ENCODE peak calls at places on chromosomes 4 and X, in four cellular contexts. One of them, this sample, is unnamed.

GRCh38 chr4:70954032-70954431 is 39.4 kb upstream of the DCK start:
- DNase-seq in aorta: no peak
- DNase-seq in astrocyte of the cerebellum: no peak
- DNase-seq in psoas muscle: no peak
- DNase-seq in this sample: no peak

GRCh38 chr4:184826315-184827266 is 823 bp upstream of the ACSL1 start:
- DNase-seq in aorta: peak; percentile 64
- DNase-seq in astrocyte of the cerebellum: no peak
- DNase-seq in psoas muscle: peak; percentile 64
- DNase-seq in this sample: no peak

GRCh38 chr4:8727546-8728510 is 135.3 kb downstream of the CPZ start:
- DNase-seq in aorta: no peak
- DNase-seq in astrocyte of the cerebellum: no peak
- DNase-seq in psoas muscle: no peak
- DNase-seq in this sample: no peak

GRCh38 chr4:145494666-145495065 is 13.0 kb downstream of the SMAD1 start:
- DNase-seq in aorta: no peak
- DNase-seq in astrocyte of the cerebellum: no peak
- DNase-seq in psoas muscle: no peak
- DNase-seq in this sample: no peak

GRCh38 chrX:13123247-13123856 is 78.9 kb upstream of the FAM9C start:
- DNase-seq in aorta: no peak
- DNase-seq in astrocyte of the cerebellum: no peak
- DNase-seq in psoas muscle: no peak
- DNase-seq in this sample: no peak

GRCh38 chrX:105219454-105220401 is 766 bp downstream of the TEX13A start:
- DNase-seq in aorta: no peak
- DNase-seq in astrocyte of the cerebellum: no peak
- DNase-seq in psoas muscle: no peak
- DNase-seq in this sample: no peak

GRCh38 chr4:244471-244870 is 60.8 kb downstream of the ZNF732 start:
- DNase-seq in aorta: peak; percentile 42
- DNase-seq in astrocyte of the cerebellum: no peak
- DNase-seq in psoas muscle: no peak
- DNase-seq in this sample: no peak

GRCh38 chrX:106177106-106177981 is 9.2 kb downstream of the PWWP3B start:
- DNase-seq in aorta: peak; percentile 45
- DNase-seq in astrocyte of the cerebellum: peak; percentile 54
- DNase-seq in psoas muscle: peak; percentile 66
- DNase-seq in this sample: no peak

GRCh38 chrX:71870337-71871098 is 40.1 kb upstream of the NHSL2 start:
- DNase-seq in aorta: no peak
- DNase-seq in astrocyte of the cerebellum: no peak
- DNase-seq in psoas muscle: no peak
- DNase-seq in this sample: no peak

GRCh38 chr4:67723949-67724348 is 23.0 kb upstream of the UBA6 start:
- DNase-seq in aorta: no peak
- DNase-seq in astrocyte of the cerebellum: no peak
- DNase-seq in psoas muscle: no peak
- DNase-seq in this sample: no peak

GRCh38 chr4:112766422-112766821 is 129.5 kb downstream of the LARP7 start:
- DNase-seq in aorta: no peak
- DNase-seq in astrocyte of the cerebellum: peak; percentile 16
- DNase-seq in psoas muscle: no peak
- DNase-seq in this sample: no peak

GRCh38 chrX:15349046-15349445 is 13.7 kb upstream of the PIGA start:
- DNase-seq in aorta: no peak
- DNase-seq in astrocyte of the cerebellum: peak; percentile 47
- DNase-seq in psoas muscle: no peak
- DNase-seq in this sample: peak; percentile 10

GRCh38 chr4:76090241-76090691 is 15.8 kb downstream of the ART3 start:
- DNase-seq in aorta: peak; percentile 51
- DNase-seq in astrocyte of the cerebellum: no peak
- DNase-seq in psoas muscle: no peak
- DNase-seq in this sample: no peak

GRCh38 chr4:123588631-123589223 is 192.1 kb downstream of the SPRY1 start:
- DNase-seq in aorta: no peak
- DNase-seq in astrocyte of the cerebellum: peak; percentile 87
- DNase-seq in psoas muscle: no peak
- DNase-seq in this sample: no peak

GRCh38 chr4:133178960-133179359 is 29.9 kb downstream of the PCDH10 start:
- DNase-seq in aorta: no peak
- DNase-seq in astrocyte of the cerebellum: peak; percentile 13
- DNase-seq in psoas muscle: no peak
- DNase-seq in this sample: no peak

GRCh38 chrX:56564921-56565861 is 1.8 kb downstream of the UBQLN2 start:
- DNase-seq in aorta: no peak
- DNase-seq in astrocyte of the cerebellum: no peak
- DNase-seq in psoas muscle: no peak
- DNase-seq in this sample: no peak

GRCh38 chrX:44974462-44974861 is 101.5 kb downstream of the KDM6A start:
- DNase-seq in aorta: no peak
- DNase-seq in astrocyte of the cerebellum: no peak
- DNase-seq in psoas muscle: no peak
- DNase-seq in this sample: no peak

GRCh38 chrX:130974323-130974722 is 71.3 kb upstream of the ENOX2 start:
- DNase-seq in aorta: no peak
- DNase-seq in astrocyte of the cerebellum: peak; percentile 12
- DNase-seq in psoas muscle: no peak
- DNase-seq in this sample: no peak

GRCh38 chr4:156241896-156242295 is 288.2 kb upstream of the CTSO start:
- DNase-seq in aorta: no peak
- DNase-seq in astrocyte of the cerebellum: no peak
- DNase-seq in psoas muscle: no peak
- DNase-seq in this sample: no peak

GRCh38 chr4:169604131-169604900 is 8.1 kb downstream of the NEK1 start:
- DNase-seq in aorta: no peak
- DNase-seq in astrocyte of the cerebellum: no peak
- DNase-seq in psoas muscle: no peak
- DNase-seq in this sample: no peak

GRCh38 chr4:41232406-41232805 is 18.1 kb upstream of the APBB2 start:
- DNase-seq in aorta: no peak
- DNase-seq in astrocyte of the cerebellum: no peak
- DNase-seq in psoas muscle: no peak
- DNase-seq in this sample: no peak

GRCh38 chrX:104795804-104796203 is 229.8 kb downstream of the IL1RAPL2 start:
- DNase-seq in aorta: no peak
- DNase-seq in astrocyte of the cerebellum: no peak
- DNase-seq in psoas muscle: no peak
- DNase-seq in this sample: no peak

GRCh38 chrX:10509397-10509796 is 111.0 kb downstream of the MID1 start:
- DNase-seq in aorta: no peak
- DNase-seq in astrocyte of the cerebellum: no peak
- DNase-seq in psoas muscle: no peak
- DNase-seq in this sample: no peak

GRCh38 chrX:136667446-136668168 is 19.6 kb downstream of the CD40LG start:
- DNase-seq in aorta: no peak
- DNase-seq in astrocyte of the cerebellum: no peak
- DNase-seq in psoas muscle: no peak
- DNase-seq in this sample: no peak

GRCh38 chrX:82141942-82142341 is 940.0 kb downstream of the SH3BGRL start:
- DNase-seq in aorta: no peak
- DNase-seq in astrocyte of the cerebellum: no peak
- DNase-seq in psoas muscle: no peak
- DNase-seq in this sample: no peak

GRCh38 chr4:6294705-6295421 is 25.2 kb downstream of the WFS1 start:
- DNase-seq in aorta: no peak
- DNase-seq in astrocyte of the cerebellum: no peak
- DNase-seq in psoas muscle: no peak
- DNase-seq in this sample: no peak

GRCh38 chrX:106300239-106300638 is 132.1 kb downstream of the PWWP3B start:
- DNase-seq in aorta: no peak
- DNase-seq in astrocyte of the cerebellum: peak; percentile 33
- DNase-seq in psoas muscle: no peak
- DNase-seq in this sample: peak; percentile 25

GRCh38 chr4:74096265-74096980 is 2.6 kb downstream of the CXCL2 start:
- DNase-seq in aorta: no peak
- DNase-seq in astrocyte of the cerebellum: no peak
- DNase-seq in psoas muscle: no peak
- DNase-seq in this sample: no peak

GRCh38 chr4:140645196-140645595 is 76.4 kb upstream of the UCP1 start:
- DNase-seq in aorta: no peak
- DNase-seq in astrocyte of the cerebellum: no peak
- DNase-seq in psoas muscle: no peak
- DNase-seq in this sample: no peak

GRCh38 chr4:6986067-6986780 is 56.9 kb upstream of the TADA2B start:
- DNase-seq in aorta: peak; percentile 77
- DNase-seq in astrocyte of the cerebellum: peak; percentile 81
- DNase-seq in psoas muscle: no peak
- DNase-seq in this sample: no peak

GRCh38 chr4:37889849-37890500 is 909 bp upstream of the TBC1D1 start:
- DNase-seq in aorta: peak; percentile 62
- DNase-seq in astrocyte of the cerebellum: no peak
- DNase-seq in psoas muscle: no peak
- DNase-seq in this sample: no peak

GRCh38 chrX:109485470-109486340 is 3.8 kb upstream of the GUCY2F start:
- DNase-seq in aorta: peak; percentile 54
- DNase-seq in astrocyte of the cerebellum: peak; percentile 57
- DNase-seq in psoas muscle: peak; percentile 18
- DNase-seq in this sample: no peak

GRCh38 chrX:121871122-121871521 is 823.7 kb downstream of the GLUD2 start:
- DNase-seq in aorta: no peak
- DNase-seq in astrocyte of the cerebellum: no peak
- DNase-seq in psoas muscle: no peak
- DNase-seq in this sample: no peak

GRCh38 chr4:27616166-27616565 is 755.5 kb downstream of the STIM2 start:
- DNase-seq in aorta: no peak
- DNase-seq in astrocyte of the cerebellum: no peak
- DNase-seq in psoas muscle: no peak
- DNase-seq in this sample: peak; percentile 87

GRCh38 chr4:3399277-3400194 is 42.2 kb upstream of the HGFAC start:
- DNase-seq in aorta: no peak
- DNase-seq in astrocyte of the cerebellum: peak; percentile 37
- DNase-seq in psoas muscle: no peak
- DNase-seq in this sample: no peak

DNA sequence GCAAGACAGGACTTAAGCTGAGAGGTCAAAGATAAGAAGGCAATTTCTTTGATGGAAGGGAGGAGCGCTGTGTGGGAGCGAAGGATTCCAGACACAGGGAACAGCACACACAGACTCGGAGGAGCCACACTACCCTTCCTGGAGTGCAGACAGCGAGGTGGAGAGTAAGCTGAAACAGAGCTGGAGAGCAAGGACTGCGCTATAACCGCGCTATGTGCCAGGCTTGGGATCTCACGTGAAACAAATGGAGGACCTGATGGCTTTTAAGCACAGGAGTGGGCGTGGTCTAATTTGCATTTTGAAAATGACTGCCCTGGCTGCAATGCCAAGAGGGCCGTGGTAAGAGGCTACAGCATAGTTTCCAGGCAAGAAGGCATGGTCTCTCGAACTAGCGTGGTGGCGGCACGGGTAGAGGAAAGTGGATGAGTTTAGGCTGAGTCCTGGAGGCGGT is 113.9 kb upstream of the SORBS2 start:
- DNase-seq in aorta: no peak
- DNase-seq in astrocyte of the cerebellum: no peak
- DNase-seq in psoas muscle: no peak
- DNase-seq in this sample: no peak
- H3K4me3 ChIP-seq in aorta: no peak overlapping the region
- H3K4me3 ChIP-seq in astrocyte of the cerebellum: no peak overlapping the region
- H3K4me3 ChIP-seq in psoas muscle: no peak overlapping the region
- H3K4me3 ChIP-seq in this sample: no peak overlapping the region

GRCh38 chrX:119990409-119990994 is 47.0 kb upstream of the NKAP start:
- DNase-seq in aorta: no peak
- DNase-seq in astrocyte of the cerebellum: no peak
- DNase-seq in psoas muscle: no peak
- DNase-seq in this sample: no peak
- H3K4me3 ChIP-seq in aorta: no peak overlapping the region
- H3K4me3 ChIP-seq in astrocyte of the cerebellum: peak overlapping the region; percentile 5
- H3K4me3 ChIP-seq in psoas muscle: peak overlapping the region; percentile 51
- H3K4me3 ChIP-seq in this sample: peak overlapping the region; percentile 14

DNA sequence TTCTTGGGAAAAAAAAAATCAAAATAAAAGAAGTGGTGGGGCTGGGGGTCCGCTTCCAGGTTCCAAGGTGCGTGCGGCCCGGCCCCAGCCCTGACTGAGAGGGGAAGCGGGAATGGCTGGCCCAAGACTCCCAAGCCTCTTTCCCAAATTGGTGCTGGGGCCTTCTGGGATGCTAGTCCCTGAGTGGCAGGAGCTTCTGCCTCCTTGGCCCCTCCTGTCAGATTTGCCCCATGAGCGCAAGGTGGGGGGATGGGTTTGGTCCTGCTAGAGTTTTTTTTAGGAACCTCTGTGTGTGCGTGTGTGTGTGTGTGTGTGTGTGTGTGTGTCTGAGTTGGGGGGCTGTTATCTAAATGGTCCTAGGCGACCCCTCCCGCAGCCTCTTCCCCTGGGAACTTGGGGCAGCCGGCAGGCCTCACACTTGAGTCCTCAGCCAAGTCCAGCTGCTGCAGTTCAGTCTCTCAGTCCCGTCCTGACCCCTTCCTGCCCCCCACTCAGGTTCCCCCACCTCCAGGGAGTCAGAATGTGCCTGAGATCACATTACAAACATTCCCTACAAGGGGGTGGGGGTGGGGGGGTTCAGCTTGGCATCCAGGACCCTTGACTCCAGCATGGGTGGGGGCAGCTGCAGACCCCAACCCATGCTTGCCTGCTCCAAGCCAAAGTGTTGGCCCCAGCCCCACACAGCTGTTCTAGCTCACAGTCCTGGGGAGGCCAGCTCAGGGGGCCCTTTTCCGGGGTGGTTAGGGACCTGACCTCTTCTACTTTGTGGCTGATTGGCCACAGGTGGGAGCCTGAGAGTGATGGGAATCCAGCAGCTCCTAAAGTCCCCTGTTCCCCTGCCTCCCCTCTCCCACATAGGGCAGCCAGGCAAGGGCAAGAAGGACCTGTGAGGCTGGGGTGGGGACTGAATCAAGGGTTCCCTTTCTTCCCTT is 4.0 kb downstream of the EFNB1 start:
- DNase-seq in aorta: no peak
- DNase-seq in astrocyte of the cerebellum: no peak
- DNase-seq in psoas muscle: no peak
- DNase-seq in this sample: no peak
- H3K4me3 ChIP-seq in aorta: no peak overlapping the region
- H3K4me3 ChIP-seq in astrocyte of the cerebellum: peak overlapping the region; percentile 69
- H3K4me3 ChIP-seq in psoas muscle: peak overlapping the region; percentile 80
- H3K4me3 ChIP-seq in this sample: peak overlapping the region; percentile 73

DNA sequence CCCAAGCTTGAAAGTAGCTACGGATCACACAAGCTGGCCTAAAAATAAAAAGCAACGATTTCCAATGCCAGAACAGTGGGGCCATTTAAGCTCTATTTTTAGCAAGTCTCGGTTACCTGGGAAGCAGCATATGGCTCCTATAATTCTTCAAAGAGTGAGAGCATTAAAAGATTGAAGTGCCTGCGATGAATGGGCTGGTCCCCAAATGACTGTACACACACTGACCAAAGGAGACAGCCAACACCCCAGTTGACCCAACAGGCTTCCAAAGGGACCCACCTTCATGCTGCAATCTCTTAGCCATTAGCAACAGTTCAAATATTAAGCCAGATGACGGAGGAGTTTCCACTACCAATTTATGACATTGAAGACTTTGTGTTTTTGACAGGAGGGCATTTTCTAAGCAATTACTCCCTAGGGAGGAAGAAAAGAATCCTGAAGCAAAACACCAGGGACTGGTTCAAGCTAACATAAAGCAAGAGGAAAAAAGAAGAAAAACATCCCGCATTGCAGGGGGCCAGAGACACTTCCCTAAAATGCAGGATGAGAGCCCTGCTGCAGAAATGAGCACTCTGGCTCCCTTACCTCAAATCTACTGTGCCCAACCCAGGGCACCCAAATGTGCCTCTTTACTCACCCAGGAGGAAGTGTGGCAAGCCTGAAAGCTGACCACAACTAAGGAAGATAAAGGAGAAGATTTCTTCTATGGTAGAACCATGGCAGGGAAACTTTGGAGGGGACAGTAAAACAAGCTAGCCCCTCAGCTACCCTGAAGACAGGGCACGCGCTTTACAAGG is 21.6 kb downstream of the SH3KBP1 start:
- DNase-seq in aorta: no peak
- DNase-seq in astrocyte of the cerebellum: no peak
- DNase-seq in psoas muscle: no peak
- DNase-seq in this sample: no peak
- H3K4me3 ChIP-seq in aorta: no peak overlapping the region
- H3K4me3 ChIP-seq in astrocyte of the cerebellum: no peak overlapping the region
- H3K4me3 ChIP-seq in psoas muscle: no peak overlapping the region
- H3K4me3 ChIP-seq in this sample: no peak overlapping the region

This sample was measured in epithelial cell of proximal tubule.